ENCODE peak calls at places on chromosome 16, in six cellular contexts. U, X, W, S, A and Y are unnamed samples.

GRCh38 chr16:61814716-61815347 is 221.4 kb downstream of the CDH8 start:
- DNase-seq in U (no peak), X (no peak), W (no peak), S (no peak), A (no peak), Y (no peak)

GRCh38 chr16:2237552-2238395 is 1.5 kb downstream of the DNASE1L2 start:
- DNase-seq in U (no peak), X (no peak), W (no peak), S (no peak), A (no peak), Y (no peak)

GRCh38 chr16:23905027-23905426 is 69.2 kb downstream of the PRKCB start:
- DNase-seq in U (no peak), X (no peak), W (peak), S (peak), A (no peak), Y (no peak)

GRCh38 chr16:88896238-88897065 is 30.0 kb upstream of the PABPN1L start:
- DNase-seq in U (no peak), X (no peak), W (no peak), S (no peak), A (no peak), Y (no peak)

GRCh38 chr16:54374136-54374535 is 87.5 kb upstream of the IRX3 start:
- DNase-seq in U (no peak), X (no peak), W (no peak), S (no peak), A (no peak), Y (no peak)

GRCh38 chr16:68719993-68720489 is 17.1 kb upstream of the CDH1 start:
- DNase-seq in U (no peak), X (no peak), W (no peak), S (no peak), A (no peak), Y (no peak)

GRCh38 chr16:12089492-12090161 is 113.1 kb downstream of the SNX29 start:
- DNase-seq in U (no peak), X (no peak), W (peak), S (peak), A (peak), Y (no peak)

GRCh38 chr16:55661842-55662479 is 6.2 kb downstream of the SLC6A2 start:
- DNase-seq in U (no peak), X (no peak), W (no peak), S (no peak), A (no peak), Y (peak)

GRCh38 chr16:2031081-2031577 is 4.4 kb downstream of the NHERF2 start:
- DNase-seq in U (no peak), X (no peak), W (peak), S (no peak), A (no peak), Y (no peak)

GRCh38 chr16:60217787-60218186 is 1483.7 kb upstream of the GOT2 start:
- DNase-seq in U (no peak), X (no peak), W (no peak), S (no peak), A (no peak), Y (no peak)

GRCh38 chr16:66728117-66728787 is 23.2 kb downstream of the DYNC1LI2 start:
- DNase-seq in U (no peak), X (peak), W (no peak), S (peak), A (no peak), Y (no peak)

GRCh38 chr16:3020604-3021448 is 658 bp downstream of the TNFRSF12A start:
- DNase-seq in U (peak), X (peak), W (peak), S (peak), A (peak), Y (no peak)

GRCh38 chr16:17346774-17347569 is 123.8 kb downstream of the XYLT1 start:
- DNase-seq in U (no peak), X (no peak), W (no peak), S (no peak), A (no peak), Y (no peak)

GRCh38 chr16:22318690-22319358 is 21.6 kb downstream of the POLR3E start:
- DNase-seq in U (peak), X (no peak), W (no peak), S (peak), A (no peak), Y (no peak)

GRCh38 chr16:66041907-66042306 is 324.6 kb upstream of the CDH5 start:
- DNase-seq in U (no peak), X (no peak), W (no peak), S (no peak), A (no peak), Y (no peak)

GRCh38 chr16:2210386-2211365 is at the start of gene BRICD5:
- DNase-seq in U (no peak), X (no peak), W (no peak), S (no peak), A (no peak), Y (no peak)

GRCh38 chr16:54655171-54655590 is 275.5 kb upstream of the IRX5 start:
- DNase-seq in U (no peak), X (peak), W (peak), S (peak), A (peak), Y (no peak)

GRCh38 chr16:70523013-70523620 is at the start of gene COG4:
- DNase-seq in U (peak), X (peak), W (peak), S (peak), A (peak), Y (peak)

GRCh38 chr16:66469291-66469931 is 42.3 kb downstream of the BEAN1 start:
- DNase-seq in U (no peak), X (no peak), W (no peak), S (no peak), A (no peak), Y (no peak)

GRCh38 chr16:79436885-79437284 is 163.7 kb downstream of the MAF start:
- DNase-seq in U (no peak), X (no peak), W (no peak), S (no peak), A (no peak), Y (no peak)

GRCh38 chr16:55368205-55368604 is 44.2 kb downstream of the IRX6 start:
- DNase-seq in U (no peak), X (no peak), W (no peak), S (no peak), A (no peak), Y (no peak)

GRCh38 chr16:49454426-49455180 is 81.0 kb downstream of the C16orf78 start:
- DNase-seq in U (no peak), X (no peak), W (no peak), S (no peak), A (no peak), Y (no peak)

GRCh38 chr16:6274366-6274765 is 1058.3 kb upstream of the RBFOX1 start:
- DNase-seq in U (no peak), X (no peak), W (no peak), S (no peak), A (no peak), Y (no peak)

GRCh38 chr16:58636474-58636873 is 6.8 kb upstream of the CNOT1 start:
- DNase-seq in U (no peak), X (no peak), W (no peak), S (no peak), A (no peak), Y (no peak)

GRCh38 chr16:20382202-20382948 is 22.2 kb downstream of the PDILT start:
- DNase-seq in U (no peak), X (no peak), W (no peak), S (peak), A (no peak), Y (no peak)

DNA sequence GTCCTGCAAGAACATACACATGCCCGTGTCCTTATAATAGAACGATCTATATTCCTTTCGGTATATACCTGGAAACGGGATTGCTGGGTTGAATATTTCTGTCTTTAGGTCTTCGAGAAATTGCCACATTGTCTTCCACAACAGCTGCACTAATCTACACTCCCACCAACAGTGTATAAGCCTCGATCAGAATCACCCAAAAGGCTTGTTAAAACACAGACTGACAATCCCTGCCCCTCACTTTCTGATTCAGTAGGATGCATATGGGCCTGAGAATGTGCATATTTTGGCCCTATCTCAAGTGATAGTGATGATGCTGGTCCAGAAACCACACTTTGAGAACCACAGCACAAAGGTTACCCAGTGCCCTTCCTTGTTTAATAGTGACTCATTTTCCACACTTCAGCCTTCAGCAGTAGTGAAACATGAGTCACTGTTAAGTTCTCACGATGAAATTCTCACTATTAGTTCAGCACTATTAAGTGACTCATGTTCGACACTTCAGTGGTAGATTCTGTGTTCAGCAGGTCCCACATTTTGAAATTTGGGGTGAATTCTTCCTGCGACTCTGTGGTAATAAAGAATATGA is 215.6 kb downstream of the GRIN2A start:
- DNase-seq in U (no peak), X (no peak), W (no peak), S (no peak), A (no peak), Y (no peak)
- H3K27ac ChIP-seq in U (no peak), X (no peak), W (no peak), S (no peak), A (no peak), Y (no peak)

DNA sequence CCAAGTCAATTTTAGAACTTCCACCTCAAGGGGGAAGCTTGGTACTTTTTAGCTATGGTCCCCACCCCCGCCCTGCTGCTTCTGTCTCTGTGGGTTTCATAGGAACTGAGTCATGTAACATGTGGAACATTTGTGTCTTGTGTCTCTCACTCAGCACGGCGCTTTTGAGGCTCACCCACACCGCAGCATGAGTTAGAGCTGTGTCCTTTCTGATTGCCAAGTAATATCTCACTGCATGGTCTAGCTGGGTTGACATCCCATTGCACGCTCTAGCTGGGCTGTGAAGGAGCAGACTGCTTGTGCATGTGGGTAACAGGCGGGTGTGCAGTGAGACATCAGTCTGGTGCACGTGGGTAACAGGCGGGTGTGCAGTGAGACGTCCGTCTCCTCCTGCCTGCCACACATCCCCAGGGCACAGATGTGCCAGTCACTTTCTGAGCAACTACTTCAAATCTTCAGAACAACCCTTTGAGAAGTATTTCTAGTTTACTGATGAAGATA is 26.4 kb upstream of the SLC7A5 start:
- DNase-seq in U (peak), X (no peak), W (no peak), S (peak), A (no peak), Y (no peak)
- H3K27ac ChIP-seq in U (peak), X (peak), W (no peak), S (no peak), A (peak), Y (no peak)

DNA sequence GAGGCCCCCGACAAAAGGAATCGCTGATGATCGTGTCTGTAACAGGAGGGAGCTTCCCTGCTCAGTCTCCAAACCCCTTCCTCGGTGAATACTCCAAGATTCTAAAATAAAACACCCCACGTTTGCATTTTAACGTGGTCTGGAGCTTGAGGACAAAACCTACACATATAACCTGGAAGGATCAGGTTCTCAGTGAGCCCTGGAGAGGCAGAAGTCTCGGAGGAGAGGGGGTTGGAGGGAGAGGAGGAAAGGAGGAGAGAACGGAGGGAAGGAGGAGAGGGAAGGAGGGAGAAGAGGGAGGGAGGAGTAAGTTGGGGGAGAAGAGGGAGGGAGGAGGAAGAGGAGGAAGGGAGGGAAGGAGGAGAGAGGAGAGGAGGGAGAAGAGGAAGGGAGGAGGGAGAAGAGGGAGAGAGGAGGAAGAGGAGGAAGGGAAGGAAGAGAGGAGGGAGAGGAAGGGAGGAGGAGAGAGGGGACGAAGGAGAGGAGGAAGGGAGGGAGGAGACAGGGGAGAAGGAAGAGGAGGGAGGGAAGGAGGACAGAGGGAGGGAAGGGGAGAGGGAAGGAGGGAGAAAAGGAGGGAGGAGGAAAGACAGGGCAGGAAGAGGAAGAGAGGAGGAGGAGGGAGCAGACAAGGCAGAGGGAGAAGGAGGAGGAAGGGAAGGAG is 27.4 kb upstream of the GINS2 start:
- DNase-seq in U (no peak), X (no peak), W (no peak), S (no peak), A (no peak), Y (no peak)
- H3K27ac ChIP-seq in U (no peak), X (no peak), W (no peak), S (no peak), A (no peak), Y (no peak)

GRCh38 chr16:27177031-27177774 is 26.1 kb upstream of the KDM8 start:
- DNase-seq in U (no peak), X (no peak), W (no peak), S (peak), A (no peak), Y (no peak)
- H3K27ac ChIP-seq in U (no peak), X (no peak), W (no peak), S (no peak), A (no peak), Y (no peak)

GRCh38 chr16:74291176-74291575 is 5.4 kb upstream of the PSMD7 start:
- DNase-seq in U (no peak), X (no peak), W (no peak), S (no peak), A (no peak), Y (no peak)

GRCh38 chr16:74291577-74292208 is 4.9 kb upstream of the PSMD7 start:
- DNase-seq in U (no peak), X (no peak), W (no peak), S (no peak), A (no peak), Y (no peak)

GRCh38 chr16:74288065-74288464 is 8.5 kb upstream of the PSMD7 start:
- DNase-seq in U (no peak), X (no peak), W (no peak), S (no peak), A (no peak), Y (no peak)

GRCh38 chr16:74296120-74296464 is 522 bp upstream of the PSMD7 start:
- DNase-seq in U (no peak), X (no peak), W (no peak), S (no peak), A (no peak), Y (no peak)

GRCh38 chr16:74290356-74290755 is 6.3 kb upstream of the PSMD7 start:
- DNase-seq in U (no peak), X (no peak), W (no peak), S (no peak), A (no peak), Y (no peak)
- H3K27ac ChIP-seq in U (no peak), X (no peak), W (no peak), S (no peak), A (no peak), Y (no peak)

DNA sequence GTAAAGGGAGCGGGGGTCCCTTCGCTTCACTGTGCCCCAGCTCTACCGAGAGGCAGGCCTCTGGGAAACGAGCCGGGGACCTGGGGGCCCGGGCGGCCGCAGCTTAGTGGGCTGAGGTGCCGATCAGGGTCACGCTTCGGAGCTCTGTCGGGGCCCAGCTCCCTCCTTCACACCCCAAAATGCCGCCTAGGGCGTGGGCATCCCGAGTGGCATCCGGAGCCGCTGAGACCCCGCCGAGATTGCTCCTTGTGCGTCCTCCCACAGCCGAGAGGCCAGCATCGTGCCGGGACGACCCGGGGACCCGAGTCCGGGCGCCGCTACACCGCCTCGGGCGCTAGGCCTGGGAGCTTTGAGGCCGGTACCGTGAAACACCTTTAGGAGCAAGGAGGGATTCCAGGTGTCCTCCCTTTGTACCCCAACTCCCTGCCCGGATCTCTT is 1.3 kb downstream of the SALL1 start:
- DNase-seq in U (no peak), X (no peak), W (no peak), S (no peak), A (no peak), Y (no peak)
- H3K27ac ChIP-seq in U (no peak), X (no peak), W (no peak), S (peak), A (no peak), Y (peak)

GRCh38 chr16:739560-740458 is 988 bp downstream of the CIAO3 start:
- DNase-seq in U (no peak), X (no peak), W (no peak), S (no peak), A (no peak), Y (no peak)

GRCh38 chr16:741986-742629 is 1.3 kb upstream of the CIAO3 start:
- DNase-seq in U (no peak), X (no peak), W (no peak), S (no peak), A (no peak), Y (no peak)

GRCh38 chr16:743794-744500 is 3.1 kb upstream of the CIAO3 start:
- DNase-seq in U (no peak), X (no peak), W (no peak), S (no peak), A (no peak), Y (no peak)

GRCh38 chr16:740459-740763 is 386 bp downstream of the CIAO3 start:
- DNase-seq in U (no peak), X (no peak), W (no peak), S (no peak), A (no peak), Y (no peak)

DNA sequence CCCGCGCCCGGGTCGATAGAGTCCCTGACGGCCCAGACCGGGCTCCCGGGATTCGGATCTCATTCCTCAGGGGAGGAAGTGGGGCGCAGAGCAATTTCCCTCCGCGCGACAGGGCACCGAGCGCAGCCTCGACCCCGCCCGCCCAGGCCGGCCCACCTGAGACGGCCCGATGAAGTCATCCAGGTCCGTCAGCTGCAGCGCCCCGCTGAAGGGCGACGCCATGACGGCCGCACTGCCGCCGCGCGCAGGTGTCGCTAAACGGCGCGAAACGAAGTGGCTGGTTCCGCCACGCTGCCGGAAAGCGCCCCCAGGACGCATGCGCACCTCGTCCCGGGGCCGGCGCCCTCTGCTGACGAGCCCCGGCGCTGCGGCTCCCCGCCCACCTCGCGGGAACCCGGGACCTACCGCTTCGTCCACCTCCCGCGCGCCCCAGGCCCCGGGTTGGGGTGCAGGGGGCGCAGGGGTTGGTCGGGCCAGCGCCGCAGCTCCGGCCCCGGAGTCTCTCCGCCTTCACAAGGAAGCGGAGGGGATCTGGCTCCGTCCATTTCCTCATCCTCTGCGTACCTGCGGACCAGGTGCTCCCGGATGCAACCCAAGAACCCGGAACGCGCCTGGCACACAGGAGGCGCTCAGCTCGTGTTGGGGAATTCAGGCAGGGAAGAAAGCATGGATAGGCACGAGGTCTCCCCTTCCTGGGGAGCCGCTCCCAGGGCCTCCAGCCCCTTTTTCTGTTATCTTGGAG is at the start of gene CIAO3:
- DNase-seq in U (peak), X (peak), W (peak), S (peak), A (peak), Y (peak)
- H3K27ac ChIP-seq in U (peak), X (peak), W (peak), S (no peak), A (peak), Y (peak)